ENCODE peak calls at places on chromosome X, in eight cellular contexts. E, T, H, X, F, P, Z and O are unnamed samples. For H3K36me3 and H3K9me2, the result is how much of the 10 kb centered on the place peaks cover.

GRCh38 chrX:26915064-26915463 is 548.1 kb downstream of the PPP4R3C start:
- DNase-seq in Z (no peak), H (no peak), T (no peak), P (no peak), X (peak), F (no peak), E (no peak), O (no peak)

GRCh38 chrX:140343226-140343873 is 161.5 kb downstream of the SOX3 start:
- DNase-seq in T (no peak), P (no peak), X (peak), F (no peak), E (no peak), Z (no peak), H (no peak), O (peak)

GRCh38 chrX:131741103-131741581 is 197.3 kb downstream of the OR13H1 start:
- DNase-seq in P (no peak), F (no peak), X (no peak), H (peak), E (no peak), T (peak), Z (peak), O (no peak)

GRCh38 chrX:10725071-10725470 is 104.7 kb upstream of the MID1 start:
- DNase-seq in T (no peak), P (peak), F (no peak), H (peak), X (no peak), E (no peak), Z (no peak), O (peak)

GRCh38 chrX:805988-806387 is 175.4 kb downstream of the SHOX start:
- DNase-seq in E (no peak), P (no peak), Z (no peak), T (no peak), H (no peak), X (no peak), F (no peak), O (no peak)

GRCh38 chrX:153387345-153387744 is 13.8 kb downstream of the PNMA6E start:
- DNase-seq in P (no peak), H (no peak), F (no peak), T (no peak), X (no peak), E (no peak), Z (no peak), O (no peak)

GRCh38 chrX:74420194-74421035 is 878 bp upstream of the SLC16A2 start:
- DNase-seq in X (peak), E (peak), Z (no peak), P (peak), F (no peak), H (peak), T (no peak), O (peak)

GRCh38 chrX:96182366-96182765 is 502.3 kb upstream of the DIAPH2 start:
- DNase-seq in H (peak), P (peak), X (peak), F (no peak), E (peak), Z (peak), T (peak), O (peak)

GRCh38 chrX:16653424-16653823 is 3.5 kb downstream of the S100G start:
- DNase-seq in P (no peak), X (peak), F (no peak), E (no peak), Z (no peak), T (no peak), H (no peak), O (peak)

GRCh38 chrX:67555578-67556203 is 11.9 kb downstream of the AR start:
- DNase-seq in F (peak), X (peak), T (peak), P (peak), E (no peak), H (peak), Z (peak), O (peak)

GRCh38 chrX:115690554-115691216 is 129.7 kb downstream of the PLS3 start:
- DNase-seq in X (peak), H (peak), T (peak), Z (peak), P (peak), F (peak), E (peak), O (peak)

GRCh38 chrX:130163350-130163851 is 2.2 kb downstream of the AIFM1 start:
- DNase-seq in T (no peak), H (no peak), P (no peak), E (no peak), F (no peak), X (no peak), Z (no peak), O (no peak)

GRCh38 chrX:44017726-44018125 is 44.5 kb upstream of the NDP start:
- DNase-seq in E (no peak), H (no peak), P (no peak), X (no peak), T (no peak), F (no peak), Z (no peak), O (no peak)

GRCh38 chrX:44989995-44990770 is 117.2 kb downstream of the KDM6A start:
- DNase-seq in P (no peak), F (no peak), H (no peak), Z (no peak), T (no peak), X (no peak), E (no peak), O (no peak)

GRCh38 chrX:123993904-123994635 is 32.6 kb downstream of the STAG2 start:
- DNase-seq in Z (no peak), H (no peak), E (no peak), X (no peak), T (no peak), P (no peak), F (no peak), O (no peak)

GRCh38 chrX:130497531-130497930 is 95.7 kb downstream of the RBMX2 start:
- DNase-seq in X (peak), T (no peak), F (no peak), E (no peak), P (no peak), Z (no peak), H (no peak), O (no peak)

GRCh38 chrX:47200385-47201150 is 6.9 kb downstream of the UBA1 start:
- DNase-seq in Z (no peak), H (no peak), X (peak), P (no peak), E (no peak), F (no peak), T (no peak), O (peak)

GRCh38 chrX:74349387-74349786 is 45.4 kb downstream of the ZCCHC13 start:
- DNase-seq in X (peak), H (no peak), T (no peak), F (no peak), Z (no peak), P (no peak), E (peak), O (peak)

GRCh38 chrX:63930140-63930539 is 145.1 kb upstream of the ARHGEF9 start:
- DNase-seq in E (no peak), P (peak), X (peak), H (peak), F (no peak), Z (peak), T (no peak), O (peak)

GRCh38 chrX:101619336-101619735 is 1.5 kb upstream of the ARMCX6 start:
- DNase-seq in E (no peak), H (no peak), P (peak), Z (peak), X (no peak), T (peak), F (peak), O (peak)

GRCh38 chrX:68431836-68432235 is 1.5 kb downstream of the OPHN1 start:
- DNase-seq in P (no peak), T (no peak), X (no peak), F (no peak), E (no peak), Z (no peak), H (no peak), O (no peak)

GRCh38 chrX:101291204-101291603 is at the start of gene TAF7L:
- DNase-seq in T (no peak), X (peak), E (no peak), F (no peak), Z (no peak), P (peak), H (peak), O (no peak)

GRCh38 chrX:12440245-12440644 is 302.0 kb downstream of the FRMPD4 start:
- DNase-seq in E (no peak), F (no peak), X (no peak), Z (no peak), T (no peak), H (no peak), P (peak), O (no peak)

GRCh38 chrX:133593531-133593930 is 178.2 kb upstream of the GPC4 start:
- DNase-seq in Z (no peak), E (no peak), H (no peak), F (no peak), T (no peak), X (no peak), P (no peak), O (no peak)

GRCh38 chrX:42093756-42094155 is 170.4 kb upstream of the CASK start:
- DNase-seq in Z (no peak), H (no peak), X (no peak), F (no peak), T (no peak), P (no peak), E (no peak), O (no peak)

GRCh38 chrX:65723706-65724105 is 56.3 kb downstream of the MSN start:
- DNase-seq in Z (no peak), F (no peak), P (no peak), X (peak), T (peak), H (no peak), E (no peak), O (no peak)

GRCh38 chrX:150508018-150508417 is 60.4 kb upstream of the MTM1 start:
- DNase-seq in X (peak), P (no peak), T (no peak), Z (no peak), E (no peak), H (no peak), F (no peak), O (no peak)

GRCh38 chrX:129690435-129690834 is 35.7 kb upstream of the APLN start:
- DNase-seq in F (no peak), H (no peak), T (no peak), Z (peak), X (peak), E (no peak), P (no peak), O (no peak)

GRCh38 chrX:82711432-82711831 is 796.7 kb upstream of the POU3F4 start:
- DNase-seq in P (no peak), T (no peak), F (no peak), Z (no peak), E (no peak), X (no peak), H (no peak), O (peak)

GRCh38 chrX:142249721-142250120 is 44.6 kb upstream of the MAGEC2 start:
- DNase-seq in F (no peak), X (no peak), T (no peak), E (no peak), P (no peak), H (no peak), Z (no peak), O (no peak)

GRCh38 chrX:96590403-96590802 is 94.2 kb upstream of the DIAPH2 start:
- DNase-seq in P (no peak), F (no peak), X (no peak), T (no peak), H (no peak), Z (no peak), E (no peak), O (no peak)

GRCh38 chrX:12142661-12143060 is 4.4 kb downstream of the FRMPD4 start:
- DNase-seq in X (no peak), E (no peak), H (no peak), T (peak), P (no peak), Z (no peak), F (no peak), O (no peak)

GRCh38 chrX:133081990-133082389 is 14.9 kb downstream of the USP26 start:
- DNase-seq in H (no peak), E (no peak), T (no peak), Z (no peak), F (no peak), X (no peak), P (no peak), O (no peak)

GRCh38 chrX:103635436-103635835 is 6.7 kb downstream of the TCEAL1 start:
- DNase-seq in E (no peak), X (peak), P (no peak), H (no peak), T (no peak), F (no peak), Z (no peak), O (peak)

GRCh38 chrX:139759637-139760036 is 51.7 kb upstream of the MCF2 start:
- DNase-seq in Z (peak), H (no peak), X (peak), T (peak), E (no peak), F (peak), P (peak), O (peak)

GRCh38 chrX:12802741-12803140 is 11.5 kb downstream of the PRPS2 start:
- DNase-seq in Z (no peak), F (no peak), P (no peak), E (no peak), H (no peak), T (no peak), X (no peak), O (no peak)

GRCh38 chrX:96770315-96770714 is 85.7 kb downstream of the DIAPH2 start:
- DNase-seq in F (peak), H (peak), P (peak), T (peak), Z (peak), X (peak), E (no peak), O (peak)

GRCh38 chrX:1418901-1419544 is 27.1 kb upstream of the SLC25A6 start:
- DNase-seq in Z (no peak), P (no peak), T (no peak), H (no peak), X (no peak), E (no peak), F (no peak), O (peak)

GRCh38 chrX:24768556-24768955 is 74.8 kb downstream of the POLA1 start:
- DNase-seq in E (no peak), F (no peak), P (no peak), Z (no peak), H (no peak), T (no peak), X (no peak), O (no peak)
- H3K36me3 ChIP-seq in E (under half), F (half or more), P (under half), Z (under half), H (under half), T (under half), X (under half), O (under half)

GRCh38 chrX:109186939-109187338 is 294.9 kb downstream of the GUCY2F start:
- DNase-seq in X (no peak), Z (no peak), F (no peak), E (no peak), P (no peak), T (no peak), H (no peak), O (no peak)
- H2AFZ ChIP-seq in X (no peak), Z (no peak), F (no peak), E (no peak), P (no peak), T (no peak), H (no peak), O (no peak)

DNA sequence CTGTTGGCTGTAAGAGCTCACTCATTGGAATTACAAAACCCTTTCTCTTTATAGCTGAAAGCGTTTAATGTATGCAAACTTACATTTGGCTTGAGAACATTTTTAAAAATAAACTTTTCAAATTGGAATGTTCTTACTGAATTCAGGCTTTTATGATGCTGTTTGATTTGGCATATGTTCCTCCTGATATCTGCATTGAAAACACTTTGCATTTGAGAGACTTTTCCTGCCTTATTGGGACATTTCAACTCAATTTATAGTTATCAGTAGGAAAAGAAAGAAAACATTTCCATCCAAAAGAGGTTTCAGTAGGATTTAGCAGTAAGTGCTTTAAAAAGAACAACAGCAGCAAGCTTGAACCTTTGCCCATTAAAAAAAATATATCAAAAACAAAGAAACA is 520.0 kb downstream of the IL1RAPL1 start:
- DNase-seq in H (no peak), E (no peak), F (no peak), X (no peak), P (no peak), Z (no peak), T (no peak), O (no peak)
- H3K9me2 ChIP-seq in H (under half), E (under half), F (under half), X (under half), P (under half), Z (under half), T (under half), O (under half)

GRCh38 chrX:40694833-40695232 is 40.5 kb downstream of the MED14 start:
- DNase-seq in P (no peak), H (no peak), X (peak), E (no peak), Z (no peak), T (no peak), F (no peak), O (peak)

GRCh38 chrX:40700640-40701342 is 34.6 kb downstream of the MED14 start:
- DNase-seq in E (no peak), T (no peak), H (no peak), F (no peak), X (no peak), Z (peak), P (no peak), O (no peak)

DNA sequence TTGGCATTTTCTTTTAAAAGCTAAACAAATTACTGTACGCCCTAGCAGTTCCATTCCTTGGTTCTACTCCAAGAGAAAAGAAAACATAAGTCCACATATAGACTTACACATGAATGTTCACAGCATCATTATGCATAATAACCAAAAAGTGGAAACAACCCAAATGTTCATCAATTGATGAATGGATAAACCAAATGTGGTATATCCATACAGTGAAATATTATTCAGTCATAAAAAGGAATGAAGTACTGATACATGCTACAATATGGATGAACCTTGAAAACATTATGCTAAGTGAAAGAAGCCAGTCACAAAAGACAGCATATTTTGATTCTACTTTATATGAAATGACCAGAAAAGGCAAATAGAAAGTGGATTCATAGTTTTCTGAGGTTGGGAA is 36.5 kb downstream of the MED14 start:
- DNase-seq in X (no peak), T (no peak), H (no peak), Z (no peak), F (no peak), E (no peak), P (no peak), O (no peak)
- H3K36me3 ChIP-seq in X (under half), T (under half), H (under half), Z (half or more), F (half or more), E (under half), P (half or more), O (under half)

GRCh38 chrX:111515298-111515697 is 3.9 kb downstream of the SERTM2 start:
- DNase-seq in X (no peak), P (no peak), T (no peak), Z (no peak), E (no peak), F (no peak), H (no peak), O (no peak)

GRCh38 chrX:111506826-111507225 is 4.6 kb upstream of the SERTM2 start:
- DNase-seq in X (no peak), H (no peak), F (no peak), Z (no peak), T (no peak), P (no peak), E (no peak), O (no peak)

GRCh38 chrX:111507931-111508330 is 3.5 kb upstream of the SERTM2 start:
- DNase-seq in Z (no peak), E (no peak), H (no peak), T (no peak), X (no peak), P (no peak), F (no peak), O (no peak)

GRCh38 chrX:111505783-111506182 is 5.7 kb upstream of the SERTM2 start:
- DNase-seq in E (no peak), Z (no peak), F (no peak), P (no peak), H (no peak), T (no peak), X (no peak), O (no peak)

GRCh38 chrX:111511477-111511876 is at the start of gene SERTM2:
- DNase-seq in X (no peak), H (peak), T (peak), P (peak), F (no peak), E (no peak), Z (peak), O (no peak)
- H2AFZ ChIP-seq in X (no peak), H (no peak), T (no peak), P (peak), F (no peak), E (peak), Z (no peak), O (no peak)

DNA sequence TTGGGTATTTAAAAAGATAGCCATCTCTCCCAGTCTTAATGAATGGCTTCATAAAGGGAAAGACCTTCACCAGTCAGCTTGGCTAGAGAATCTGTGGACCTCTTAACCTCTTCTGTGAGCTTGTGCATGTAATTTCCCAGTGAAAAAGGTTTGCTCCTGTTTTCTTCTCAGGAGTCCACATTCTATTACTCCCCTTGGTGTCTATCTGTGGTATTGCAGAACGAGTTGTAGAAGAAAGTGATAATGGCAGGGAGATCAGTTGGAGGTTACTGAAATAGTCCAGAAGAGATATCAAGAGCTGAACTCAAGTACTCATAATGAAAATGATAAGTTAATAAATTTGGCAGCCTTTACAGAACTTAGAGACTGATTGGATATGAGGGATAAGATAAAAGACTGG is 16.5 kb upstream of the VAMP7 start:
- DNase-seq in E (no peak), P (peak), F (no peak), X (peak), Z (no peak), H (peak), T (no peak), O (peak)
- H3K9me2 ChIP-seq in E (under half), P (under half), F (under half), X (under half), Z (under half), H (under half), T (under half), O (under half)